ENCODE peak calls at places on chromosomes 16 and 17, in eight cellular contexts. H, G, L, B, C, K, N and T are unnamed samples. For H3K4me1, the result is how much of the 10 kb centered on the place peaks cover.

GRCh38 chr17:83176956-83177583 is 97.7 kb downstream of the METRNL start:
- DNase-seq in H (no peak), G (no peak), L (no peak), B (no peak), C (no peak), K (no peak), N (no peak), T (no peak)

GRCh38 chr16:81170824-81171223 is 67.7 kb upstream of the BCO1 start:
- DNase-seq in H (no peak), G (no peak), L (peak), B (no peak), C (no peak), K (no peak), N (no peak), T (no peak)

GRCh38 chr17:41251261-41251660 is 1.8 kb downstream of the KRTAP9-4 start:
- DNase-seq in H (no peak), G (no peak), L (no peak), B (no peak), C (no peak), K (no peak), N (no peak), T (no peak)

GRCh38 chr17:76384987-76385891 is 830 bp downstream of the SPHK1 start:
- DNase-seq in H (peak), G (peak), L (peak), B (no peak), C (peak), K (peak), N (no peak), T (peak)

GRCh38 chr16:14249291-14250032 is 178.3 kb downstream of the MRTFB start:
- DNase-seq in H (peak), G (peak), L (peak), B (peak), C (peak), K (no peak), N (no peak), T (no peak)

GRCh38 chr17:41619162-41619933 is 5.0 kb downstream of the KRT17 start:
- DNase-seq in H (no peak), G (no peak), L (no peak), B (no peak), C (no peak), K (no peak), N (no peak), T (no peak)

GRCh38 chr16:21713549-21714368 is 50.0 kb downstream of the OTOA start:
- DNase-seq in H (no peak), G (no peak), L (no peak), B (no peak), C (no peak), K (no peak), N (no peak), T (no peak)

GRCh38 chr17:55806745-55807466 is 56.1 kb downstream of the PCTP start:
- DNase-seq in H (no peak), G (no peak), L (no peak), B (no peak), C (no peak), K (no peak), N (no peak), T (no peak)

GRCh38 chr17:7019839-7020519 is 2.9 kb upstream of the BCL6B start:
- DNase-seq in H (peak), G (no peak), L (peak), B (no peak), C (peak), K (peak), N (peak), T (no peak)

GRCh38 chr17:75476274-75476673 is 19.8 kb downstream of the TMEM94 start:
- DNase-seq in H (no peak), G (no peak), L (no peak), B (no peak), C (no peak), K (peak), N (no peak), T (no peak)

GRCh38 chr16:46709464-46709863 is 20.0 kb downstream of the ORC6 start:
- DNase-seq in H (no peak), G (no peak), L (no peak), B (no peak), C (no peak), K (no peak), N (no peak), T (no peak)

GRCh38 chr16:82761858-82762257 is 135.1 kb downstream of the CDH13 start:
- DNase-seq in H (no peak), G (no peak), L (no peak), B (no peak), C (no peak), K (no peak), N (no peak), T (no peak)

GRCh38 chr16:70746040-70746707 is 54.8 kb downstream of the VAC14 start:
- DNase-seq in H (peak), G (no peak), L (peak), B (no peak), C (peak), K (peak), N (no peak), T (peak)

GRCh38 chr17:81703747-81704654 is 834 bp downstream of the MRPL12 start:
- DNase-seq in H (no peak), G (no peak), L (no peak), B (no peak), C (no peak), K (peak), N (no peak), T (no peak)

GRCh38 chr17:66691644-66692500 is 143.0 kb upstream of the CACNG5 start:
- DNase-seq in H (no peak), G (no peak), L (no peak), B (no peak), C (no peak), K (no peak), N (no peak), T (no peak)

GRCh38 chr16:35144212-35144932 is 1685.0 kb downstream of the TP53TG3F start:
- DNase-seq in H (no peak), G (no peak), L (no peak), B (no peak), C (no peak), K (no peak), N (no peak), T (no peak)

GRCh38 chr17:16980813-16981731 is 9.2 kb upstream of the TNFRSF13B start:
- DNase-seq in H (no peak), G (no peak), L (no peak), B (no peak), C (peak), K (no peak), N (no peak), T (no peak)

GRCh38 chr16:28531777-28532744 is 6.7 kb downstream of the NUPR1 start:
- DNase-seq in H (peak), G (no peak), L (peak), B (peak), C (peak), K (peak), N (peak), T (no peak)

GRCh38 chr16:31064882-31065461 is 9.1 kb downstream of the ZNF668 start:
- DNase-seq in H (no peak), G (no peak), L (peak), B (no peak), C (no peak), K (no peak), N (peak), T (no peak)

GRCh38 chr17:16187642-16188041 is 27.7 kb downstream of the NCOR1 start:
- DNase-seq in H (no peak), G (no peak), L (no peak), B (no peak), C (no peak), K (no peak), N (no peak), T (no peak)

GRCh38 chr17:82781894-82782274 is 30.0 kb downstream of the TBCD start:
- DNase-seq in H (peak), G (peak), L (peak), B (peak), C (peak), K (peak), N (peak), T (no peak)

GRCh38 chr17:58679263-58680037 is 12.4 kb downstream of the TEX14 start:
- DNase-seq in H (no peak), G (no peak), L (no peak), B (no peak), C (no peak), K (no peak), N (no peak), T (no peak)

GRCh38 chr17:57898487-57899311 is 48.9 kb upstream of the MRPS23 start:
- DNase-seq in H (peak), G (no peak), L (peak), B (no peak), C (peak), K (peak), N (peak), T (no peak)

GRCh38 chr17:37031493-37032083 is 82.8 kb downstream of the AATF start:
- DNase-seq in H (no peak), G (no peak), L (no peak), B (no peak), C (no peak), K (no peak), N (no peak), T (no peak)

GRCh38 chr17:17403899-17404576 is 72.8 kb upstream of the MED9 start:
- DNase-seq in H (peak), G (no peak), L (no peak), B (no peak), C (peak), K (no peak), N (no peak), T (no peak)

GRCh38 chr17:15946611-15947120 is 1.7 kb downstream of the ADORA2B start:
- DNase-seq in H (no peak), G (no peak), L (no peak), B (no peak), C (peak), K (peak), N (no peak), T (no peak)

GRCh38 chr17:21452377-21453143 is 76.4 kb downstream of the KCNJ12 start:
- DNase-seq in H (peak), G (no peak), L (peak), B (peak), C (peak), K (peak), N (peak), T (no peak)

GRCh38 chr17:44767493-44767892 is 8.7 kb downstream of the ADAM11 start:
- DNase-seq in H (no peak), G (no peak), L (no peak), B (no peak), C (no peak), K (no peak), N (no peak), T (no peak)

GRCh38 chr17:67125417-67125816 is 81.1 kb downstream of the CACNG1 start:
- DNase-seq in H (no peak), G (no peak), L (no peak), B (no peak), C (no peak), K (no peak), N (no peak), T (no peak)

GRCh38 chr17:28725166-28725659 is 820 bp downstream of the TLCD1 start:
- DNase-seq in H (no peak), G (no peak), L (peak), B (no peak), C (no peak), K (no peak), N (no peak), T (no peak)

GRCh38 chr17:56867948-56868376 is 34.0 kb downstream of the DGKE start:
- DNase-seq in H (no peak), G (no peak), L (no peak), B (no peak), C (no peak), K (no peak), N (no peak), T (no peak)

GRCh38 chr17:77834170-77835115 is 124.1 kb upstream of the TNRC6C start:
- DNase-seq in H (peak), G (no peak), L (peak), B (no peak), C (peak), K (peak), N (peak), T (peak)

GRCh38 chr16:4392382-4393242 is 21.0 kb downstream of the VASN start:
- DNase-seq in H (no peak), G (no peak), L (peak), B (no peak), C (no peak), K (peak), N (no peak), T (no peak)

GRCh38 chr17:81685108-81685507 is 1.3 kb downstream of the HGS start:
- DNase-seq in H (no peak), G (no peak), L (peak), B (no peak), C (no peak), K (no peak), N (no peak), T (no peak)

GRCh38 chr16:78478267-78478821 is 378.9 kb downstream of the WWOX start:
- DNase-seq in H (no peak), G (no peak), L (no peak), B (peak), C (no peak), K (no peak), N (no peak), T (no peak)

GRCh38 chr17:16374129-16374528 is 6.8 kb upstream of the UBB start:
- DNase-seq in H (no peak), G (no peak), L (peak), B (no peak), C (peak), K (no peak), N (no peak), T (no peak)

GRCh38 chr17:72414032-72414396 is 293.2 kb downstream of the SOX9 start:
- DNase-seq in H (no peak), G (no peak), L (no peak), B (no peak), C (no peak), K (no peak), N (no peak), T (no peak)
- H3K4me1 ChIP-seq in H (under half), G (under half), L (under half), B (under half), C (under half), K (under half), N (under half), T (under half)

GRCh38 chr17:45927247-45927646 is 32.9 kb downstream of the MAPT start:
- DNase-seq in H (no peak), G (no peak), L (no peak), B (no peak), C (no peak), K (no peak), N (no peak), T (no peak)

GRCh38 chr17:45931677-45932076 is 37.3 kb downstream of the MAPT start:
- DNase-seq in H (no peak), G (no peak), L (no peak), B (no peak), C (no peak), K (no peak), N (no peak), T (no peak)

GRCh38 chr17:45934044-45934979 is 40.0 kb downstream of the MAPT start:
- DNase-seq in H (no peak), G (no peak), L (no peak), B (no peak), C (no peak), K (no peak), N (no peak), T (no peak)

GRCh38 chr17:45929344-45929743 is 35.0 kb downstream of the MAPT start:
- DNase-seq in H (no peak), G (no peak), L (no peak), B (no peak), C (no peak), K (no peak), N (no peak), T (no peak)

DNA sequence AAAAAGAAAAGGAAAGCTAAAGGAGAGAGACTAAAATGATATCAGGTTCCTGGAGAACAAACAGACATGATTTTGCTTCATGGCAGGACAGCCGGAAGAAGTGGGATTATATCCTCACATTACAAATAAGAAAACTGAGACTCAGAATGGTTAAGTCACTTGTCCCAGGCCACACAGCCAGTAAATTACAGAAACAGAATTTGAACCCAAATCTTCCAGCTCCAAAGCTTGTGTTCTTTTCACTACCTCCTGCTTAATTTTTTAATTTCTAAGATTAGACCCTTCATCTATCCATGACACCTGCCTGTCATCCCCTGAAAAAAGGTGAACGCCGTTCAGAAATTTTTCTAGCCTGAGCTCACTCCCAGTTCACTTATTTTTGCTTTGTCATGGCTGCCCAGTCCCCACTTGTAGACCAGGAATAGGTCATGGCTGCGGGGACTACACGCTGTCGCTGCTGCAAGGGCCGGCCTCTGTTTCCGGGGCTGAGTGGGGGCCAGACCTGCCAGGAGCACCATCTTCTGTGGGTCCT is 36.1 kb downstream of the MAPT start:
- DNase-seq in H (no peak), G (no peak), L (no peak), B (no peak), C (no peak), K (no peak), N (no peak), T (no peak)
- H3K4me1 ChIP-seq in H (under half), G (under half), L (under half), B (under half), C (under half), K (under half), N (under half), T (under half)

DNA sequence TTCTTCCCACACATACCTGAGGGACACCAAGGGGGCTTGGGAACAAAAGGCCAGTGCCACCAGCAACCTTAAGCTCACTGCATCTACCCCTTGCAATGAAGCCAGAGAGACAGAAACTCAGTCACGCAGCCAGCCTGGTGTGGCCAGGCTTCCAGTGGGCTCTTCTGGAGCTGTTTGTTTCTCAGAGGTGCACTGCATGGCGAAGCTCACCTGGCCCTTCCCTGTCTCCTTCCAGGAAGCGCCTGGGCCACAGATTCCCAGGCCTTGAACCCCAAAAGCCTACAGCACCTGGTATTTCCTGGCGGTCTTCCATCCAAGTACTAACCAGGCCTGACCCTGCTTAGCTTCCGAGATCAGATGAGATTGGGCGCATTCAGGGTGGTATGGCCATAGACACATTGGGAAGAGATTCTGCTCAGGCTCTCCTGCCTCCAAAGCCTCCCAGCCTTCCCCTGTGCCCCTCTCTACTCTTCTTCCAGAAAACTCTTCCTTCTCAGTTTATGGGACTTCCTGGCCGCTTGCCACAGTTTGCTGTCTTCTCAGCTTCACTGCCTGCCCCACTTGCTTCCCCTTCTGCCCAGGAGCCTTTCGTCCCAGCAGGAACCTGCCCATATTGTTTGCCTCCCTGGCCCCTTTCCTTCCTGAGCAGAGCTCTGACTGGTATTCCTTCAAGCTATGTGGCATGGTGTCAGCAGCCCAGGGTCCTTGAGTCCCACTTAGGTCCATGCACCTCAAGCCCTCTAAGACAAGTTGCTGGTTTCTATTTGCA is 1.6 kb downstream of the CISD3 start:
- DNase-seq in H (no peak), G (no peak), L (no peak), B (no peak), C (peak), K (no peak), N (no peak), T (no peak)
- H3K4me1 ChIP-seq in H (half or more), G (half or more), L (under half), B (under half), C (half or more), K (under half), N (under half), T (under half)

GRCh38 chr16:48603647-48604376 is 6.2 kb downstream of the N4BP1 start:
- DNase-seq in H (no peak), G (no peak), L (no peak), B (no peak), C (peak), K (no peak), N (no peak), T (no peak)
- H3K4me1 ChIP-seq in H (under half), G (half or more), L (under half), B (under half), C (half or more), K (under half), N (half or more), T (under half)

GRCh38 chr17:39672522-39673334 is 4.5 kb downstream of the PNMT start:
- DNase-seq in H (no peak), G (no peak), L (no peak), B (no peak), C (no peak), K (peak), N (no peak), T (peak)
- H3K4me1 ChIP-seq in H (under half), G (under half), L (under half), B (under half), C (under half), K (under half), N (half or more), T (under half)

GRCh38 chr17:47278561-47278960 is 24.9 kb downstream of the ITGB3 start:
- DNase-seq in H (no peak), G (no peak), L (no peak), B (no peak), C (no peak), K (no peak), N (no peak), T (no peak)

GRCh38 chr17:47277921-47278320 is 24.3 kb downstream of the ITGB3 start:
- DNase-seq in H (no peak), G (no peak), L (no peak), B (no peak), C (no peak), K (no peak), N (no peak), T (no peak)

GRCh38 chr17:47279062-47279801 is 25.6 kb downstream of the ITGB3 start:
- DNase-seq in H (peak), G (no peak), L (peak), B (no peak), C (peak), K (peak), N (peak), T (peak)

GRCh38 chr17:47281246-47281645 is 27.6 kb downstream of the ITGB3 start:
- DNase-seq in H (no peak), G (no peak), L (no peak), B (no peak), C (no peak), K (no peak), N (no peak), T (no peak)

GRCh38 chr17:47280072-47280811 is 26.6 kb downstream of the ITGB3 start:
- DNase-seq in H (no peak), G (no peak), L (no peak), B (no peak), C (no peak), K (peak), N (no peak), T (no peak)
- H3K4me1 ChIP-seq in H (under half), G (under half), L (under half), B (under half), C (half or more), K (under half), N (under half), T (under half)

GRCh38 chr16:73504591-73504990 is 456.7 kb upstream of the ZFHX3 start:
- DNase-seq in H (no peak), G (no peak), L (no peak), B (no peak), C (no peak), K (no peak), N (no peak), T (no peak)
- H3K4me1 ChIP-seq in H (under half), G (under half), L (under half), B (under half), C (under half), K (under half), N (under half), T (under half)

GRCh38 chr16:27298132-27298531 is 15.6 kb upstream of the IL4R start:
- DNase-seq in H (no peak), G (no peak), L (no peak), B (no peak), C (no peak), K (no peak), N (no peak), T (no peak)
- H3K4me1 ChIP-seq in H (under half), G (under half), L (under half), B (under half), C (under half), K (under half), N (under half), T (under half)

GRCh38 chr17:2060681-2061440 is 6.0 kb downstream of the HIC1 start:
- DNase-seq in H (no peak), G (no peak), L (no peak), B (no peak), C (no peak), K (peak), N (no peak), T (no peak)
- H3K4me1 ChIP-seq in H (under half), G (under half), L (under half), B (under half), C (half or more), K (under half), N (half or more), T (under half)